ENCODE peak calls at places on chromosomes 6 and 20, in seven cellular contexts. One of them, this sample, is unnamed.

GRCh38 chr6:29708432-29709177 is 14.6 kb upstream of the HLA-F start:
- DNase-seq in iPS DF 6.9: no peak
- DNase-seq in IMR-90: no peak
- DNase-seq in cardiac muscle cell: no peak
- DNase-seq in A549: no peak
- DNase-seq in aorta: no peak
- DNase-seq in CD8-positive, alpha-beta T cell: peak; percentile 71
- DNase-seq in this sample: no peak

GRCh38 chr6:167577891-167578361 is 248.8 kb upstream of the AFDN start:
- DNase-seq in iPS DF 6.9: no peak
- DNase-seq in IMR-90: no peak
- DNase-seq in cardiac muscle cell: no peak
- DNase-seq in A549: no peak
- DNase-seq in aorta: no peak
- DNase-seq in CD8-positive, alpha-beta T cell: no peak
- DNase-seq in this sample: no peak

GRCh38 chr20:50745634-50746137 is 14.3 kb downstream of the PARD6B start:
- DNase-seq in iPS DF 6.9: no peak
- DNase-seq in IMR-90: no peak
- DNase-seq in cardiac muscle cell: no peak
- DNase-seq in A549: no peak
- DNase-seq in aorta: no peak
- DNase-seq in CD8-positive, alpha-beta T cell: no peak
- DNase-seq in this sample: no peak

GRCh38 chr6:142482249-142482648 is 180.4 kb downstream of the ADGRG6 start:
- DNase-seq in iPS DF 6.9: no peak
- DNase-seq in IMR-90: peak; percentile 14
- DNase-seq in cardiac muscle cell: no peak
- DNase-seq in A549: no peak
- DNase-seq in aorta: no peak
- DNase-seq in CD8-positive, alpha-beta T cell: no peak
- DNase-seq in this sample: no peak

GRCh38 chr6:111871207-111871606 is 2.0 kb downstream of the FYN start:
- DNase-seq in iPS DF 6.9: no peak
- DNase-seq in IMR-90: no peak
- DNase-seq in cardiac muscle cell: no peak
- DNase-seq in A549: no peak
- DNase-seq in aorta: no peak
- DNase-seq in CD8-positive, alpha-beta T cell: peak; percentile 43
- DNase-seq in this sample: no peak

GRCh38 chr6:42012501-42013133 is 37.7 kb upstream of the TAF8 start:
- DNase-seq in iPS DF 6.9: no peak
- DNase-seq in IMR-90: no peak
- DNase-seq in cardiac muscle cell: no peak
- DNase-seq in A549: no peak
- DNase-seq in aorta: no peak
- DNase-seq in CD8-positive, alpha-beta T cell: no peak
- DNase-seq in this sample: no peak

GRCh38 chr6:130575971-130576370 is 210.2 kb downstream of the TMEM200A start:
- DNase-seq in iPS DF 6.9: no peak
- DNase-seq in IMR-90: no peak
- DNase-seq in cardiac muscle cell: no peak
- DNase-seq in A549: no peak
- DNase-seq in aorta: no peak
- DNase-seq in CD8-positive, alpha-beta T cell: peak; percentile 53
- DNase-seq in this sample: no peak

GRCh38 chr6:111406200-111406711 is 76.8 kb downstream of the REV3L start:
- DNase-seq in iPS DF 6.9: no peak
- DNase-seq in IMR-90: no peak
- DNase-seq in cardiac muscle cell: no peak
- DNase-seq in A549: no peak
- DNase-seq in aorta: no peak
- DNase-seq in CD8-positive, alpha-beta T cell: no peak
- DNase-seq in this sample: no peak

GRCh38 chr6:17091122-17091521 is 10.7 kb upstream of the STMND1 start:
- DNase-seq in iPS DF 6.9: no peak
- DNase-seq in IMR-90: peak; percentile 32
- DNase-seq in cardiac muscle cell: no peak
- DNase-seq in A549: no peak
- DNase-seq in aorta: no peak
- DNase-seq in CD8-positive, alpha-beta T cell: no peak
- DNase-seq in this sample: no peak

GRCh38 chr6:170442596-170442995 is 110.5 kb downstream of the PSMB1 start:
- DNase-seq in iPS DF 6.9: no peak
- DNase-seq in IMR-90: no peak
- DNase-seq in cardiac muscle cell: no peak
- DNase-seq in A549: no peak
- DNase-seq in aorta: no peak
- DNase-seq in CD8-positive, alpha-beta T cell: no peak
- DNase-seq in this sample: no peak

GRCh38 chr6:41546866-41547798 is 951 bp downstream of the FOXP4 start:
- DNase-seq in iPS DF 6.9: no peak
- DNase-seq in IMR-90: peak; percentile 30
- DNase-seq in cardiac muscle cell: peak; percentile 77
- DNase-seq in A549: peak; percentile 20
- DNase-seq in aorta: peak; percentile 63
- DNase-seq in CD8-positive, alpha-beta T cell: peak; percentile 45
- DNase-seq in this sample: no peak

GRCh38 chr20:54207743-54208491 is at the start of gene PFDN4:
- DNase-seq in iPS DF 6.9: no peak
- DNase-seq in IMR-90: peak; percentile 79
- DNase-seq in cardiac muscle cell: peak; percentile 88
- DNase-seq in A549: peak; percentile 89
- DNase-seq in aorta: peak; percentile 87
- DNase-seq in CD8-positive, alpha-beta T cell: peak; percentile 73
- DNase-seq in this sample: peak; percentile 60

GRCh38 chr6:118617350-118617957 is 33.9 kb downstream of the CEP85L start:
- DNase-seq in iPS DF 6.9: no peak
- DNase-seq in IMR-90: no peak
- DNase-seq in cardiac muscle cell: no peak
- DNase-seq in A549: no peak
- DNase-seq in aorta: no peak
- DNase-seq in CD8-positive, alpha-beta T cell: no peak
- DNase-seq in this sample: no peak

GRCh38 chr6:168607272-168608112 is 166.5 kb downstream of the SMOC2 start:
- DNase-seq in iPS DF 6.9: no peak
- DNase-seq in IMR-90: no peak
- DNase-seq in cardiac muscle cell: no peak
- DNase-seq in A549: no peak
- DNase-seq in aorta: no peak
- DNase-seq in CD8-positive, alpha-beta T cell: no peak
- DNase-seq in this sample: no peak

GRCh38 chr6:28449056-28449455 is 5.8 kb upstream of the ZSCAN23 start:
- DNase-seq in iPS DF 6.9: no peak
- DNase-seq in IMR-90: no peak
- DNase-seq in cardiac muscle cell: no peak
- DNase-seq in A549: no peak
- DNase-seq in aorta: no peak
- DNase-seq in CD8-positive, alpha-beta T cell: no peak
- DNase-seq in this sample: no peak

GRCh38 chr20:9348746-9349145 is 165.6 kb upstream of the LAMP5 start:
- DNase-seq in iPS DF 6.9: no peak
- DNase-seq in IMR-90: peak; percentile 41
- DNase-seq in cardiac muscle cell: peak; percentile 45
- DNase-seq in A549: no peak
- DNase-seq in aorta: no peak
- DNase-seq in CD8-positive, alpha-beta T cell: no peak
- DNase-seq in this sample: no peak

GRCh38 chr20:9342651-9343050 is 171.7 kb upstream of the LAMP5 start:
- DNase-seq in iPS DF 6.9: no peak
- DNase-seq in IMR-90: no peak
- DNase-seq in cardiac muscle cell: no peak
- DNase-seq in A549: no peak
- DNase-seq in aorta: no peak
- DNase-seq in CD8-positive, alpha-beta T cell: no peak
- DNase-seq in this sample: no peak

GRCh38 chr20:9339708-9340107 is 174.7 kb upstream of the LAMP5 start:
- DNase-seq in iPS DF 6.9: no peak
- DNase-seq in IMR-90: no peak
- DNase-seq in cardiac muscle cell: no peak
- DNase-seq in A549: no peak
- DNase-seq in aorta: no peak
- DNase-seq in CD8-positive, alpha-beta T cell: no peak
- DNase-seq in this sample: no peak

GRCh38 chr20:9348316-9348715 is 166.1 kb upstream of the LAMP5 start:
- DNase-seq in iPS DF 6.9: no peak
- DNase-seq in IMR-90: no peak
- DNase-seq in cardiac muscle cell: no peak
- DNase-seq in A549: no peak
- DNase-seq in aorta: no peak
- DNase-seq in CD8-positive, alpha-beta T cell: no peak
- DNase-seq in this sample: no peak

GRCh38 chr20:9344080-9344920 is 170.1 kb upstream of the LAMP5 start:
- DNase-seq in iPS DF 6.9: no peak
- DNase-seq in IMR-90: peak; percentile 85
- DNase-seq in cardiac muscle cell: no peak
- DNase-seq in A549: no peak
- DNase-seq in aorta: no peak
- DNase-seq in CD8-positive, alpha-beta T cell: no peak
- DNase-seq in this sample: no peak
- H3K27ac ChIP-seq in iPS DF 6.9: no peak overlapping the region
- H3K27ac ChIP-seq in IMR-90: no peak overlapping the region
- H3K27ac ChIP-seq in cardiac muscle cell: peak overlapping the region; percentile 11
- H3K27ac ChIP-seq in A549: peak overlapping the region; percentile 9
- H3K27ac ChIP-seq in aorta: no peak overlapping the region
- H3K27ac ChIP-seq in CD8-positive, alpha-beta T cell: no peak overlapping the region
- H3K27ac ChIP-seq in this sample: no peak overlapping the region

DNA sequence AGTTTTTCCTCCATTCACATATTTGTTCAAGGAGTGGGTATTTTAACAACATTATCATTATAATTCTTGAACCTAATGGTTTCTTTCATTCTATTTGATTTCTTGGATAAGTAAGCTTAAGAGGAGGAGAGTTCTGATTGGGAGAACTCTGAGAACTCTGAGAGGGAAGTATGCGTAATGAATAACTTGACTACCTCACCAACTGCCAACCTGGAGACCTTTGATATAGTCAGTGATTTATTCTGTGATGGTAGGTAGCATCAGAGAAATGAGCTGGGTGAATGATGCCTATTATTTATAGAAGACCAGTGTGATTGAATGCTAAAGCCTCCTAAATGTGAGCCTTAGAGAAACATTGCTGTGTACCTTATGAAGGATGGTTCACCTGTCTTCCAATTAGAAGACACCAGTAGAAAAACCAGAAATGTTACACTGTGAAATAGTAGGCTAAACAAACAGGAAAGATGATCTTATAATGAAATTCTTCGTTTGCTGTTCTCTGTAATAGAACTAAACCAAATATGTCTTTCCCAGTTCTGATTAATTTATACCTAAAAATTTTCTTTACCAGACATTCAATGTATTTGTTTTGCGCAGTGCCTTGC is 114.9 kb downstream of the RTN4IP1 start:
- DNase-seq in iPS DF 6.9: no peak
- DNase-seq in IMR-90: no peak
- DNase-seq in cardiac muscle cell: no peak
- DNase-seq in A549: no peak
- DNase-seq in aorta: no peak
- DNase-seq in CD8-positive, alpha-beta T cell: no peak
- DNase-seq in this sample: no peak
- H3K27ac ChIP-seq in iPS DF 6.9: no peak overlapping the region
- H3K27ac ChIP-seq in IMR-90: no peak overlapping the region
- H3K27ac ChIP-seq in cardiac muscle cell: no peak overlapping the region
- H3K27ac ChIP-seq in A549: no peak overlapping the region
- H3K27ac ChIP-seq in aorta: no peak overlapping the region
- H3K27ac ChIP-seq in CD8-positive, alpha-beta T cell: peak overlapping the region; percentile 85
- H3K27ac ChIP-seq in this sample: peak overlapping the region; percentile 97

DNA sequence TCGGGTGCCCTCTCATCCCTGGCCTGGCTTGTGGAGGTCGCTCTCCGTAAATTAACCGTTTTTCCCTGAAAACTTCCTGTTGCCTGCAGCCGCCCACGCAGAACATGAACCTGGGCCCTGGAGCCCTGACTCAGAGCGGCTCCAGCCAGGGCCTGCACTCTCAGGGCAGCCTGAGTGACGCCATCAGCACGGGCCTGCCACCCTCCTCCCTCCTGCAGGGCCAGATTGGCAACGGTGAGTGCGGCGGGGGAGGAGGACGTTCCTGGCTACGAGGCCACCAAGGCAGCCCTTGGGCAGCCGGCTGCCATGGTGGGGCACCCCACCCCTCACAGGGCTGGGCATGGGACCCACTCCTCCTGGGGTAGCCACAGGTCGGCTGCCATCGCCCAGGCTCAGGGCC is 17.8 kb downstream of the SS18L1 start:
- DNase-seq in iPS DF 6.9: no peak
- DNase-seq in IMR-90: peak; percentile 65
- DNase-seq in cardiac muscle cell: no peak
- DNase-seq in A549: no peak
- DNase-seq in aorta: no peak
- DNase-seq in CD8-positive, alpha-beta T cell: no peak
- DNase-seq in this sample: no peak
- H3K27ac ChIP-seq in iPS DF 6.9: no peak overlapping the region
- H3K27ac ChIP-seq in IMR-90: no peak overlapping the region
- H3K27ac ChIP-seq in cardiac muscle cell: no peak overlapping the region
- H3K27ac ChIP-seq in A549: no peak overlapping the region
- H3K27ac ChIP-seq in aorta: no peak overlapping the region
- H3K27ac ChIP-seq in CD8-positive, alpha-beta T cell: no peak overlapping the region
- H3K27ac ChIP-seq in this sample: no peak overlapping the region

GRCh38 chr6:151097207-151097606 is 142.6 kb upstream of the AKAP12 start:
- DNase-seq in iPS DF 6.9: no peak
- DNase-seq in IMR-90: no peak
- DNase-seq in cardiac muscle cell: no peak
- DNase-seq in A549: no peak
- DNase-seq in aorta: no peak
- DNase-seq in CD8-positive, alpha-beta T cell: no peak
- DNase-seq in this sample: no peak
- H3K27ac ChIP-seq in iPS DF 6.9: no peak overlapping the region
- H3K27ac ChIP-seq in IMR-90: no peak overlapping the region
- H3K27ac ChIP-seq in cardiac muscle cell: no peak overlapping the region
- H3K27ac ChIP-seq in A549: no peak overlapping the region
- H3K27ac ChIP-seq in aorta: no peak overlapping the region
- H3K27ac ChIP-seq in CD8-positive, alpha-beta T cell: no peak overlapping the region
- H3K27ac ChIP-seq in this sample: no peak overlapping the region

GRCh38 chr20:41078329-41078728 is 49.7 kb downstream of the TOP1 start:
- DNase-seq in iPS DF 6.9: no peak
- DNase-seq in IMR-90: peak; percentile 53
- DNase-seq in cardiac muscle cell: peak; percentile 54
- DNase-seq in A549: peak; percentile 38
- DNase-seq in aorta: no peak
- DNase-seq in CD8-positive, alpha-beta T cell: no peak
- DNase-seq in this sample: no peak
- H3K27ac ChIP-seq in iPS DF 6.9: no peak overlapping the region
- H3K27ac ChIP-seq in IMR-90: no peak overlapping the region
- H3K27ac ChIP-seq in cardiac muscle cell: peak overlapping the region; percentile 1
- H3K27ac ChIP-seq in A549: no peak overlapping the region
- H3K27ac ChIP-seq in aorta: no peak overlapping the region
- H3K27ac ChIP-seq in CD8-positive, alpha-beta T cell: no peak overlapping the region
- H3K27ac ChIP-seq in this sample: no peak overlapping the region

DNA sequence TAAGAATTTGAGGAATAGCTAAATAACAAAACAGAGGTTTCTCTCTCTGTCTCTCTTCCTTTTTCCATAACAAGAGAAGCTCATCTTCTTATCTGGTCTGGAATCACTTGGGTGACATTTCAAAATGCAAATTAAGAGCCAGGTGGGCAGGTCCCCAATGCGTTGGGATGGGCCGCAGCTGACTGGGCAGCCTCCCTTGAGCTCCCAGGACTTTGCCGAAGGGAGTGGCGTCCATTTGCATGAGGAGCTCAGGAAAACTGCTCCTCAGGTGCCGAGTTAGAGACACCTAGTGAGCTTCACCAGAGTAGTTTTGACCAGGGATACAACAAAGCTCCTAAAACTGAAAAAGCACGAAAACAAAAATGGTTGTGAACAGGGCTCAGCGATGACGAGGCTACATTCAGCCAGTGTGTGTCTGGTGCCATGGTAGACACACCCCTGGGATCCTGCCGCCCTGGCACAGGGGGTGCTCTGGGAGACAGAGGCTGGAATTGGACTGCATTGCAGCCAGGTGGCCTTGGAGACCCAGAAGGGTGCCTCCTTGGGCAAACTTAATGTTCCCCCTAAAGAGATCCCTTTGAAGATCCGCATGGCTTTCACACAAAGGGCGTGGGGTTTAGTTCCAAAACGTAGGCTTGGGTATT is 13.5 kb upstream of the SERPINB6 start:
- DNase-seq in iPS DF 6.9: no peak
- DNase-seq in IMR-90: no peak
- DNase-seq in cardiac muscle cell: no peak
- DNase-seq in A549: no peak
- DNase-seq in aorta: no peak
- DNase-seq in CD8-positive, alpha-beta T cell: no peak
- DNase-seq in this sample: no peak
- H3K27ac ChIP-seq in iPS DF 6.9: no peak overlapping the region
- H3K27ac ChIP-seq in IMR-90: no peak overlapping the region
- H3K27ac ChIP-seq in cardiac muscle cell: no peak overlapping the region
- H3K27ac ChIP-seq in A549: peak overlapping the region; percentile 38
- H3K27ac ChIP-seq in aorta: no peak overlapping the region
- H3K27ac ChIP-seq in CD8-positive, alpha-beta T cell: no peak overlapping the region
- H3K27ac ChIP-seq in this sample: no peak overlapping the region

This sample was measured in Panc1.